ENCODE peak calls at places on chromosomes 4 and X, in four cellular contexts. A, X, T and G are unnamed samples.

GRCh38 chrX:110081740-110082139 is 78.8 kb downstream of the TMEM164 start:
- DNase-seq in A (peak; percentile 68), X (no peak), T (peak; percentile 23), G (no peak)

GRCh38 chrX:134377537-134377936 is 82.4 kb upstream of the HPRT1 start:
- DNase-seq in A (peak; percentile 55), X (no peak), T (peak; percentile 58), G (no peak)

GRCh38 chr4:13641084-13641483 is 13.6 kb upstream of the BOD1L1 start:
- DNase-seq in A (no peak), X (no peak), T (no peak), G (no peak)

GRCh38 chrX:16671005-16671404 is 21.0 kb downstream of the S100G start:
- DNase-seq in A (peak; percentile 58), X (no peak), T (peak; percentile 53), G (peak; percentile 3)

GRCh38 chr4:54099287-54099958 is 540 bp upstream of the GSX2 start:
- DNase-seq in A (peak; percentile 29), X (no peak), T (no peak), G (no peak)

GRCh38 chrX:152876931-152877840 is 20.7 kb upstream of the ZNF185 start:
- DNase-seq in A (no peak), X (no peak), T (no peak), G (no peak)

GRCh38 chrX:118346258-118347094 is 570 bp downstream of the WDR44 start:
- DNase-seq in A (peak; percentile 60), X (peak; percentile 35), T (peak; percentile 9), G (no peak)

GRCh38 chr4:146095091-146095690 is 80.3 kb upstream of the LSM6 start:
- DNase-seq in A (peak; percentile 47), X (no peak), T (peak; percentile 59), G (no peak)

GRCh38 chrX:45007598-45007997 is 134.6 kb downstream of the KDM6A start:
- DNase-seq in A (no peak), X (peak; percentile 39), T (no peak), G (no peak)

GRCh38 chr4:6229095-6229494 is 28.7 kb upstream of the JAKMIP1 start:
- DNase-seq in A (no peak), X (no peak), T (no peak), G (no peak)

GRCh38 chrX:2690856-2691542 is at the start of gene CD99:
- DNase-seq in A (peak; percentile 76), X (peak; percentile 96), T (peak; percentile 62), G (peak; percentile 82)

GRCh38 chrX:43846558-43846957 is 35.7 kb downstream of the MAOB start:
- DNase-seq in A (no peak), X (no peak), T (no peak), G (no peak)

GRCh38 chr4:26484032-26484515 is 6.2 kb downstream of the CCKAR start:
- DNase-seq in A (peak; percentile 73), X (no peak), T (no peak), G (no peak)

GRCh38 chr4:184957451-184958115 is 60.7 kb upstream of the HELT start:
- DNase-seq in A (no peak), X (no peak), T (no peak), G (no peak)

GRCh38 chrX:15143050-15143824 is 126.6 kb downstream of the ASB9 start:
- DNase-seq in A (peak; percentile 57), X (peak; percentile 34), T (peak; percentile 9), G (no peak)

GRCh38 chr4:143399113-143399949 is 62.7 kb downstream of the GAB1 start:
- DNase-seq in A (peak; percentile 38), X (no peak), T (no peak), G (no peak)

GRCh38 chrX:110699109-110699508 is 96.5 kb downstream of the CHRDL1 start:
- DNase-seq in A (peak; percentile 62), X (no peak), T (no peak), G (no peak)

GRCh38 chr4:105900541-105900940 is 5.3 kb downstream of the NPNT start:
- DNase-seq in A (no peak), X (no peak), T (no peak), G (no peak)

GRCh38 chr4:154741877-154742851 is 1.6 kb upstream of the LRAT start:
- DNase-seq in A (peak; percentile 0), X (peak; percentile 19), T (no peak), G (no peak)